ENCODE peak calls at places on chromosome X, in seven cellular contexts. One of them, this sample, is unnamed.

GRCh38 chrX:153924149-153924861 is 1.8 kb downstream of the ARHGAP4 start:
- DNase-seq in PC-3: peak; percentile 42
- DNase-seq in adipocyte: no peak
- DNase-seq in pancreas: no peak
- DNase-seq in K562: no peak
- DNase-seq in tibial nerve: no peak
- DNase-seq in endodermal cell: no peak
- DNase-seq in this sample: no peak

GRCh38 chrX:1564750-1565683 is 26.4 kb upstream of the AKAP17A start:
- DNase-seq in K562: no peak
- DNase-seq in PC-3: peak; percentile 7
- DNase-seq in adipocyte: no peak
- DNase-seq in endodermal cell: no peak
- DNase-seq in tibial nerve: no peak
- DNase-seq in pancreas: no peak
- DNase-seq in this sample: no peak

GRCh38 chrX:28586891-28587635 is at the start of gene IL1RAPL1:
- DNase-seq in pancreas: no peak
- DNase-seq in PC-3: peak; percentile 67
- DNase-seq in tibial nerve: no peak
- DNase-seq in K562: no peak
- DNase-seq in adipocyte: peak; percentile 73
- DNase-seq in endodermal cell: peak; percentile 60
- DNase-seq in this sample: no peak

GRCh38 chrX:49039598-49040375 is 3.4 kb downstream of the TFE3 start:
- DNase-seq in K562: peak; percentile 82
- DNase-seq in pancreas: peak; percentile 46
- DNase-seq in adipocyte: peak; percentile 96
- DNase-seq in PC-3: peak; percentile 95
- DNase-seq in endodermal cell: peak; percentile 96
- DNase-seq in tibial nerve: peak; percentile 69
- DNase-seq in this sample: peak; percentile 29

GRCh38 chrX:31213941-31214340 is 142.1 kb upstream of the FTHL17 start:
- DNase-seq in adipocyte: peak; percentile 51
- DNase-seq in tibial nerve: no peak
- DNase-seq in K562: peak; percentile 5
- DNase-seq in PC-3: peak; percentile 20
- DNase-seq in endodermal cell: peak; percentile 57
- DNase-seq in pancreas: no peak
- DNase-seq in this sample: no peak

GRCh38 chrX:16970977-16971376 is 24.5 kb downstream of the REPS2 start:
- DNase-seq in tibial nerve: no peak
- DNase-seq in endodermal cell: no peak
- DNase-seq in PC-3: peak; percentile 17
- DNase-seq in adipocyte: no peak
- DNase-seq in pancreas: no peak
- DNase-seq in K562: no peak
- DNase-seq in this sample: no peak

GRCh38 chrX:3815896-3816664 is 102.6 kb upstream of the PRKX start:
- DNase-seq in endodermal cell: peak; percentile 81
- DNase-seq in adipocyte: peak; percentile 58
- DNase-seq in tibial nerve: peak; percentile 4
- DNase-seq in PC-3: peak; percentile 42
- DNase-seq in pancreas: peak; percentile 40
- DNase-seq in K562: peak; percentile 46
- DNase-seq in this sample: peak; percentile 37

GRCh38 chrX:119790977-119791436 is 423 bp downstream of the RPL39 start:
- DNase-seq in tibial nerve: peak; percentile 13
- DNase-seq in endodermal cell: peak; percentile 47
- DNase-seq in adipocyte: peak; percentile 45
- DNase-seq in PC-3: peak; percentile 12
- DNase-seq in pancreas: peak; percentile 3
- DNase-seq in K562: peak; percentile 50
- DNase-seq in this sample: no peak

GRCh38 chrX:46782034-46782433 is 23.1 kb upstream of the SLC9A7 start:
- DNase-seq in K562: no peak
- DNase-seq in PC-3: no peak
- DNase-seq in pancreas: no peak
- DNase-seq in adipocyte: no peak
- DNase-seq in endodermal cell: no peak
- DNase-seq in tibial nerve: no peak
- DNase-seq in this sample: no peak

GRCh38 chrX:68945603-68946228 is 116.9 kb downstream of the EFNB1 start:
- DNase-seq in pancreas: no peak
- DNase-seq in endodermal cell: peak; percentile 80
- DNase-seq in tibial nerve: no peak
- DNase-seq in adipocyte: peak; percentile 56
- DNase-seq in PC-3: peak; percentile 48
- DNase-seq in K562: peak; percentile 39
- DNase-seq in this sample: no peak

GRCh38 chrX:17814557-17814956 is 46.5 kb downstream of the RAI2 start:
- DNase-seq in PC-3: peak; percentile 67
- DNase-seq in endodermal cell: no peak
- DNase-seq in adipocyte: peak; percentile 37
- DNase-seq in pancreas: no peak
- DNase-seq in tibial nerve: no peak
- DNase-seq in K562: no peak
- DNase-seq in this sample: no peak

GRCh38 chrX:10750581-10750980 is 130.2 kb upstream of the MID1 start:
- DNase-seq in K562: no peak
- DNase-seq in tibial nerve: no peak
- DNase-seq in adipocyte: no peak
- DNase-seq in PC-3: no peak
- DNase-seq in pancreas: no peak
- DNase-seq in endodermal cell: no peak
- DNase-seq in this sample: no peak

GRCh38 chrX:10135561-10136399 is 21.0 kb upstream of the CLCN4 start:
- DNase-seq in endodermal cell: no peak
- DNase-seq in tibial nerve: no peak
- DNase-seq in adipocyte: no peak
- DNase-seq in PC-3: no peak
- DNase-seq in pancreas: no peak
- DNase-seq in K562: no peak
- DNase-seq in this sample: no peak

GRCh38 chrX:75113664-75114063 is 42.4 kb downstream of the ABCB7 start:
- DNase-seq in adipocyte: no peak
- DNase-seq in tibial nerve: no peak
- DNase-seq in endodermal cell: no peak
- DNase-seq in pancreas: no peak
- DNase-seq in K562: no peak
- DNase-seq in PC-3: no peak
- DNase-seq in this sample: no peak

GRCh38 chrX:122439836-122440235 is 744.2 kb upstream of the GRIA3 start:
- DNase-seq in K562: no peak
- DNase-seq in adipocyte: no peak
- DNase-seq in pancreas: no peak
- DNase-seq in tibial nerve: no peak
- DNase-seq in endodermal cell: no peak
- DNase-seq in PC-3: no peak
- DNase-seq in this sample: no peak

GRCh38 chrX:54116391-54116790 is 66.7 kb downstream of the FAM120C start:
- DNase-seq in tibial nerve: no peak
- DNase-seq in K562: no peak
- DNase-seq in PC-3: no peak
- DNase-seq in pancreas: no peak
- DNase-seq in endodermal cell: no peak
- DNase-seq in adipocyte: no peak
- DNase-seq in this sample: no peak

GRCh38 chrX:121642415-121642814 is 595.0 kb downstream of the GLUD2 start:
- DNase-seq in K562: no peak
- DNase-seq in adipocyte: peak; percentile 72
- DNase-seq in PC-3: peak; percentile 2
- DNase-seq in pancreas: no peak
- DNase-seq in tibial nerve: no peak
- DNase-seq in endodermal cell: no peak
- DNase-seq in this sample: no peak

GRCh38 chrX:48903290-48903689 is 5.6 kb downstream of the PQBP1 start:
- DNase-seq in K562: no peak
- DNase-seq in PC-3: no peak
- DNase-seq in endodermal cell: no peak
- DNase-seq in pancreas: no peak
- DNase-seq in tibial nerve: no peak
- DNase-seq in adipocyte: no peak
- DNase-seq in this sample: no peak

GRCh38 chrX:106973433-106974149 is 26.4 kb downstream of the MORC4 start:
- DNase-seq in K562: no peak
- DNase-seq in PC-3: no peak
- DNase-seq in tibial nerve: no peak
- DNase-seq in endodermal cell: no peak
- DNase-seq in pancreas: no peak
- DNase-seq in adipocyte: no peak
- DNase-seq in this sample: no peak
- H3K4me1 ChIP-seq in K562: no peaks in the 10 kb centered on the region
- H3K4me1 ChIP-seq in PC-3: no peaks in the 10 kb centered on the region
- H3K4me1 ChIP-seq in tibial nerve: no peaks in the 10 kb centered on the region
- H3K4me1 ChIP-seq in endodermal cell: no peaks in the 10 kb centered on the region
- H3K4me1 ChIP-seq in pancreas: no peaks in the 10 kb centered on the region
- H3K4me1 ChIP-seq in adipocyte: peaks cover 9% of the 10 kb centered on the region
- H3K4me1 ChIP-seq in this sample: no peaks in the 10 kb centered on the region

GRCh38 chrX:80022363-80023031 is 7.9 kb downstream of the TBX22 start:
- DNase-seq in PC-3: no peak
- DNase-seq in pancreas: no peak
- DNase-seq in K562: no peak
- DNase-seq in tibial nerve: no peak
- DNase-seq in endodermal cell: peak; percentile 82
- DNase-seq in adipocyte: no peak
- DNase-seq in this sample: no peak
- H3K4me3 ChIP-seq in PC-3: peak overlapping the region; percentile 35
- H3K4me3 ChIP-seq in pancreas: no peak overlapping the region
- H3K4me3 ChIP-seq in K562: no peak overlapping the region
- H3K4me3 ChIP-seq in tibial nerve: no peak overlapping the region
- H3K4me3 ChIP-seq in endodermal cell: peak overlapping the region; percentile 80
- H3K4me3 ChIP-seq in adipocyte: peak overlapping the region; percentile 66
- H3K4me3 ChIP-seq in this sample: no peak overlapping the region

GRCh38 chrX:150575415-150575814 is 7.0 kb downstream of the MTM1 start:
- DNase-seq in K562: no peak
- DNase-seq in adipocyte: peak; percentile 46
- DNase-seq in pancreas: no peak
- DNase-seq in tibial nerve: no peak
- DNase-seq in endodermal cell: no peak
- DNase-seq in PC-3: peak; percentile 98
- DNase-seq in this sample: no peak
- H3K4me1 ChIP-seq in K562: no peaks in the 10 kb centered on the region
- H3K4me1 ChIP-seq in adipocyte: no peaks in the 10 kb centered on the region
- H3K4me1 ChIP-seq in pancreas: no peaks in the 10 kb centered on the region
- H3K4me1 ChIP-seq in tibial nerve: peaks cover 18% of the 10 kb centered on the region
- H3K4me1 ChIP-seq in endodermal cell: no peaks in the 10 kb centered on the region
- H3K4me1 ChIP-seq in PC-3: peaks cover 69% of the 10 kb centered on the region
- H3K4me1 ChIP-seq in this sample: peaks cover 71% of the 10 kb centered on the region

GRCh38 chrX:148661035-148661434 is 160.6 kb downstream of the AFF2 start:
- DNase-seq in PC-3: peak; percentile 2
- DNase-seq in endodermal cell: no peak
- DNase-seq in tibial nerve: no peak
- DNase-seq in K562: no peak
- DNase-seq in pancreas: no peak
- DNase-seq in adipocyte: no peak
- DNase-seq in this sample: no peak

GRCh38 chrX:148659481-148659880 is 159.1 kb downstream of the AFF2 start:
- DNase-seq in endodermal cell: no peak
- DNase-seq in tibial nerve: no peak
- DNase-seq in pancreas: no peak
- DNase-seq in adipocyte: no peak
- DNase-seq in PC-3: no peak
- DNase-seq in K562: no peak
- DNase-seq in this sample: no peak

GRCh38 chrX:148662014-148662413 is 161.6 kb downstream of the AFF2 start:
- DNase-seq in K562: no peak
- DNase-seq in endodermal cell: no peak
- DNase-seq in adipocyte: no peak
- DNase-seq in tibial nerve: no peak
- DNase-seq in PC-3: no peak
- DNase-seq in pancreas: no peak
- DNase-seq in this sample: no peak

GRCh38 chrX:148664171-148664570 is 163.8 kb downstream of the AFF2 start:
- DNase-seq in PC-3: no peak
- DNase-seq in pancreas: no peak
- DNase-seq in endodermal cell: no peak
- DNase-seq in K562: no peak
- DNase-seq in tibial nerve: no peak
- DNase-seq in adipocyte: no peak
- DNase-seq in this sample: no peak

GRCh38 chrX:148658115-148658725 is 157.8 kb downstream of the AFF2 start:
- DNase-seq in PC-3: no peak
- DNase-seq in pancreas: no peak
- DNase-seq in endodermal cell: no peak
- DNase-seq in tibial nerve: no peak
- DNase-seq in K562: no peak
- DNase-seq in adipocyte: no peak
- DNase-seq in this sample: no peak
- H3K4me3 ChIP-seq in PC-3: no peak overlapping the region
- H3K4me3 ChIP-seq in pancreas: no peak overlapping the region
- H3K4me3 ChIP-seq in endodermal cell: no peak overlapping the region
- H3K4me3 ChIP-seq in tibial nerve: no peak overlapping the region
- H3K4me3 ChIP-seq in K562: no peak overlapping the region
- H3K4me3 ChIP-seq in adipocyte: no peak overlapping the region
- H3K4me3 ChIP-seq in this sample: no peak overlapping the region

GRCh38 chrX:110086162-110086915 is 83.4 kb downstream of the TMEM164 start:
- DNase-seq in tibial nerve: no peak
- DNase-seq in pancreas: no peak
- DNase-seq in K562: no peak
- DNase-seq in endodermal cell: no peak
- DNase-seq in adipocyte: peak; percentile 11
- DNase-seq in PC-3: peak; percentile 73
- DNase-seq in this sample: no peak
- H3K4me1 ChIP-seq in tibial nerve: no peaks in the 10 kb centered on the region
- H3K4me1 ChIP-seq in pancreas: no peaks in the 10 kb centered on the region
- H3K4me1 ChIP-seq in K562: peaks cover 10% of the 10 kb centered on the region
- H3K4me1 ChIP-seq in endodermal cell: no peaks in the 10 kb centered on the region
- H3K4me1 ChIP-seq in adipocyte: peaks cover 34% of the 10 kb centered on the region
- H3K4me1 ChIP-seq in PC-3: peaks cover 50% of the 10 kb centered on the region
- H3K4me1 ChIP-seq in this sample: no peaks in the 10 kb centered on the region

GRCh38 chrX:79369871-79370270 is 2.7 kb upstream of the ITM2A start:
- DNase-seq in endodermal cell: no peak
- DNase-seq in adipocyte: no peak
- DNase-seq in K562: no peak
- DNase-seq in PC-3: no peak
- DNase-seq in pancreas: no peak
- DNase-seq in tibial nerve: no peak
- DNase-seq in this sample: no peak

GRCh38 chrX:79365591-79365990 is 1.5 kb downstream of the ITM2A start:
- DNase-seq in tibial nerve: no peak
- DNase-seq in PC-3: no peak
- DNase-seq in K562: no peak
- DNase-seq in adipocyte: no peak
- DNase-seq in pancreas: no peak
- DNase-seq in endodermal cell: no peak
- DNase-seq in this sample: no peak

GRCh38 chrX:79367907-79368306 is 773 bp upstream of the ITM2A start:
- DNase-seq in pancreas: no peak
- DNase-seq in adipocyte: no peak
- DNase-seq in PC-3: no peak
- DNase-seq in endodermal cell: no peak
- DNase-seq in K562: peak; percentile 4
- DNase-seq in tibial nerve: no peak
- DNase-seq in this sample: no peak

GRCh38 chrX:79366556-79366887 is 612 bp downstream of the ITM2A start:
- DNase-seq in pancreas: no peak
- DNase-seq in adipocyte: no peak
- DNase-seq in tibial nerve: peak; percentile 4
- DNase-seq in PC-3: no peak
- DNase-seq in K562: no peak
- DNase-seq in endodermal cell: no peak
- DNase-seq in this sample: no peak

GRCh38 chrX:79366888-79367749 is at the start of gene ITM2A:
- DNase-seq in pancreas: peak; percentile 3
- DNase-seq in adipocyte: no peak
- DNase-seq in K562: peak; percentile 49
- DNase-seq in tibial nerve: peak; percentile 17
- DNase-seq in endodermal cell: peak; percentile 83
- DNase-seq in PC-3: no peak
- DNase-seq in this sample: peak; percentile 76
- H3K4me3 ChIP-seq in pancreas: no peak within 1 kb of the TSS
- H3K4me3 ChIP-seq in adipocyte: peak within 1 kb of the TSS; percentile 74
- H3K4me3 ChIP-seq in K562: peak within 1 kb of the TSS; percentile 52
- H3K4me3 ChIP-seq in tibial nerve: peak within 1 kb of the TSS; percentile 48
- H3K4me3 ChIP-seq in endodermal cell: peak within 1 kb of the TSS; percentile 83
- H3K4me3 ChIP-seq in PC-3: no peak within 1 kb of the TSS
- H3K4me3 ChIP-seq in this sample: peak within 1 kb of the TSS; percentile 54

This sample was measured in CD8-positive, alpha-beta T cell.